ENCODE peak calls at places on chromosomes 2 and 18, in six cellular contexts. N, D, X, I, K and R are unnamed samples.
A peak's percentile ranks its signal among the peaks of the same experiment; 100 is the strongest.

GRCh38 chr2:26356771-26357170 is 10.2 kb upstream of the ADGRF3 start:
- DNase-seq in D (no peak), I (no peak), X (no peak), K (no peak), N (no peak), R (no peak)

GRCh38 chr18:62944454-62944853 is 229.1 kb downstream of the PHLPP1 start:
- DNase-seq in I (no peak), N (no peak), K (no peak), D (no peak), X (peak; percentile 22), R (no peak)

GRCh38 chr2:232117413-232117812 is 155.9 kb downstream of the DIS3L2 start:
- DNase-seq in D (no peak), N (no peak), X (no peak), I (no peak), K (no peak), R (no peak)

GRCh38 chr2:215537621-215538020 is 101.8 kb upstream of the FN1 start:
- DNase-seq in K (no peak), N (no peak), D (no peak), I (no peak), X (peak; percentile 65), R (no peak)

GRCh38 chr18:61569176-61569892 is 236.1 kb downstream of the CDH20 start:
- DNase-seq in X (peak; percentile 47), I (peak; percentile 63), K (no peak), D (no peak), N (no peak), R (no peak)

GRCh38 chr2:100237770-100238169 is 84.5 kb downstream of the LONRF2 start:
- DNase-seq in X (no peak), D (no peak), N (no peak), K (no peak), I (no peak), R (no peak)

GRCh38 chr2:64296150-64296500 is 151.9 kb upstream of the PELI1 start:
- DNase-seq in X (no peak), N (peak; percentile 18), I (no peak), D (no peak), K (peak; percentile 69), R (no peak)

GRCh38 chr2:71477231-71477681 is 23.9 kb downstream of the DYSF start:
- DNase-seq in I (no peak), K (no peak), N (no peak), X (peak; percentile 35), D (no peak), R (no peak)

GRCh38 chr2:205198130-205198505 is 484.2 kb upstream of the NRP2 start:
- DNase-seq in N (no peak), D (no peak), X (peak; percentile 86), I (peak; percentile 59), K (no peak), R (no peak)

GRCh38 chr2:42947809-42948595 is 155.6 kb upstream of the HAAO start:
- DNase-seq in K (no peak), N (no peak), I (no peak), X (peak; percentile 62), D (no peak), R (no peak)

GRCh38 chr2:159228006-159228655 is 58.4 kb downstream of the WDSUB1 start:
- DNase-seq in K (no peak), X (peak; percentile 36), N (no peak), I (peak; percentile 67), D (no peak), R (no peak)

GRCh38 chr18:78378983-78379382 is 600.6 kb upstream of the SALL3 start:
- DNase-seq in I (no peak), X (no peak), K (no peak), D (no peak), N (no peak), R (no peak)

GRCh38 chr18:10787293-10787901 is 261.6 kb downstream of the NAPG start:
- DNase-seq in K (peak; percentile 88), D (peak; percentile 73), N (peak; percentile 82), X (peak; percentile 81), I (peak; percentile 9), R (peak; percentile 32)

GRCh38 chr2:28997237-28997846 is 16.2 kb downstream of the TOGARAM2 start:
- DNase-seq in N (no peak), K (no peak), I (no peak), X (no peak), D (no peak), R (no peak)

GRCh38 chr2:12059616-12060441 is 313.4 kb downstream of the LPIN1 start:
- DNase-seq in X (no peak), N (no peak), D (no peak), I (no peak), K (no peak), R (no peak)

GRCh38 chr2:190180313-190181065 is 118.0 kb upstream of the MSTN start:
- DNase-seq in K (peak; percentile 69), D (peak; percentile 77), I (no peak), X (peak; percentile 29), N (peak; percentile 74), R (peak; percentile 54)

GRCh38 chr2:72367530-72368225 is 220.0 kb upstream of the CYP26B1 start:
- DNase-seq in K (peak; percentile 24), D (no peak), X (peak; percentile 91), N (no peak), I (peak; percentile 89), R (no peak)

GRCh38 chr18:59142274-59142673 is 2.6 kb downstream of the SEC11C start:
- DNase-seq in K (no peak), D (peak; percentile 61), I (no peak), X (no peak), N (no peak), R (no peak)

GRCh38 chr18:74976331-74976909 is 232.5 kb downstream of the PTGR3 start:
- DNase-seq in N (peak; percentile 54), X (no peak), I (no peak), D (no peak), K (no peak), R (no peak)

GRCh38 chr2:224171226-224171625 is 132.1 kb upstream of the SERPINE2 start:
- DNase-seq in D (no peak), I (no peak), X (no peak), K (no peak), N (no peak), R (no peak)

GRCh38 chr18:22113144-22113813 is 56.1 kb upstream of the GATA6 start:
- DNase-seq in K (no peak), N (no peak), X (no peak), D (no peak), I (no peak), R (no peak)

GRCh38 chr2:50712569-50712968 is 319.4 kb downstream of the NRXN1 start:
- DNase-seq in N (no peak), D (no peak), I (no peak), K (no peak), X (no peak), R (no peak)

GRCh38 chr18:73758446-73758845 is 389.2 kb downstream of the FBXO15 start:
- DNase-seq in X (peak; percentile 68), N (no peak), I (no peak), K (no peak), D (no peak), R (no peak)

GRCh38 chr2:1627628-1628371 is 116.5 kb downstream of the PXDN start:
- DNase-seq in D (no peak), K (no peak), X (no peak), I (no peak), N (no peak), R (no peak)

DNA sequence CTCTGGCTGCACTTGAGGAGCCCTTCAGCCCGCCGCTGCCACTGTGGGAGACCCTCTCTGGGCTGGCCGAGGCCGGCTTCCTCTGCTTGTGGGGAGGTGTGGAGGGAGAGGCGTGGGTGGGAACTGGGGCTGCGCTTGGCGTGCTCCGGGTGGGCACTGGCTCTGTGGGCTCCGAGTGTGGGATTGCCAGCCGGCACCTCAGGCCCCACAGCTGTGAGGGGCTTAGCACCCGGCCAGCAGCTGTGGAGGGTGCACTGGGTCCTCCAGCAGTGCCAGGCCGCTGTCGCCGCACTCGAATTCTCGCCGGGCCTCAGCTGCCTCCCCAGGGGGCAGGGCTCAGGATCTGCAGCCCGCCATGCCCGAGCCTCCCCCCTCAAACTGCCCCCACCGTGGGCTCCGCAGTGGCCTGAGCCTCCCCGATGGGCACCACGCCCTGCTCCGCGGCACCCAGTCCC is 808.0 kb upstream of the SOX11 start:
- DNase-seq in N (no peak), I (no peak), X (no peak), D (no peak), K (no peak), R (no peak)
- TF ChIP-seq CTCF in N (no peak), I (no peak), X (no peak), D (no peak), K (no peak), R (no peak)

GRCh38 chr2:166419616-166419934 is 43.8 kb upstream of the SCN9A start:
- DNase-seq in D (no peak), K (no peak), I (no peak), X (peak; percentile 71), N (no peak), R (no peak)
- TF ChIP-seq CTCF in D (no peak), K (peak; percentile 45), I (peak; percentile 36), X (peak; percentile 60), N (peak; percentile 53), R (no peak)

DNA sequence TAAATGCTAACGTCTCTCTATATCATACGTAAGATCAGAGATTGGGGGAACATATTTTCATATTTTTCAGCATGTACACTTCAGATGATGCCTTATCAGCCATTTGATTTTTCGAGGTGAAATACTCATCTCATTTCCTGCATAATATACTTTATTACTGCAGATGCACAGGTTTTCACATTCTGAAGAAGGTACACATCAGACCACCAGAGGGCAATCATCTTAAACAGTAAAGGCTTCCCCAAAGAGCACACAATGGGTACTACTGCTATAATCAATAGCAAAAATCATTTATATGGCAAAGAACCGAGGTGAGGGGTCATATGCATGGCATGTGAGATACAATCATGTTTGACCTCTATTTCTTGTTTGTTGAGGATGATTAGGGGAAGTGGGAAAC is 118.9 kb downstream of the EPB41L3 start:
- DNase-seq in X (peak; percentile 64), N (no peak), I (no peak), K (no peak), D (peak; percentile 15), R (no peak)
- TF ChIP-seq CTCF in X (peak; percentile 61), N (peak; percentile 33), I (peak; percentile 13), K (peak; percentile 78), D (peak; percentile 48), R (no peak)

GRCh38 chr2:237085261-237086221 is at the start of gene COPS8:
- DNase-seq in I (no peak), K (peak; percentile 97), X (peak; percentile 91), N (peak; percentile 95), D (peak; percentile 92), R (peak; percentile 86)
- TF ChIP-seq CTCF in I (peak; percentile 25), K (no peak), X (peak; percentile 15), N (no peak), D (peak; percentile 40), R (no peak)